ENCODE peak calls at places on chromosome 12, in five cellular contexts. R is stimulated activated CD4-positive, alpha-beta T cell treated with anti-CD3 and anti-CD28 coated beads, Interleukin-15, amount 100 ng/mL, for 1 hour; C is stimulated activated CD8-positive, alpha-beta memory T cell treated with anti-CD3 and anti-CD28 coated beads, Interleukin-15, amount 100 ng/mL, for 1 hour; W is activated B cell treated with CpG ODN at 0.5 μM for 24 hours; M is Kasumi-1. O is an unnamed sample.

GRCh38 chr12:48104531-48104930 is 1.3 kb downstream of the SENP1 start:
- DNase-seq in R (no peak), C (no peak), W (no peak), M (peak), O (no peak)

GRCh38 chr12:109793411-109793810 is 39.8 kb downstream of the TRPV4 start:
- DNase-seq in R (no peak), C (no peak), W (no peak), M (no peak), O (no peak)

GRCh38 chr12:62192486-62193250 is 67.5 kb upstream of the USP15 start:
- DNase-seq in R (peak), C (no peak), W (peak), M (peak), O (peak)

GRCh38 chr12:90086281-90086680 is 377.6 kb upstream of the ATP2B1 start:
- DNase-seq in R (no peak), C (no peak), W (no peak), M (no peak), O (no peak)

GRCh38 chr12:51863921-51864700 is 15.6 kb upstream of the FIGNL2 start:
- DNase-seq in R (no peak), C (no peak), W (no peak), M (no peak), O (no peak)

GRCh38 chr12:1993341-1993740 is 10.9 kb downstream of the DCP1B start:
- DNase-seq in R (no peak), C (no peak), W (no peak), M (no peak), O (no peak)

GRCh38 chr12:132062481-132062880 is 81.6 kb downstream of the DDX51 start:
- DNase-seq in R (no peak), C (no peak), W (no peak), M (no peak), O (no peak)

GRCh38 chr12:14960548-14961465 is 594 bp downstream of the ARHGDIB start:
- DNase-seq in R (no peak), C (no peak), W (peak), M (peak), O (no peak)

O was measured in activated CD4-positive, alpha-beta T cell treated with anti-CD3 and anti-CD28 coated beads, Interleukin-2, amount 50 U/mL, for 4 hours.